ENCODE peak calls at places on chromosome 6, in ten cellular contexts. One of them, this sample, is unnamed.

GRCh38 chr6:71419217-71419953 is 130.8 kb downstream of the OGFRL1 start:
- DNase-seq in cardiac fibroblast: peak
- DNase-seq in stimulated activated CD8-positive, alpha-beta memory T cell treated with anti-CD3 and anti-CD28 coated beads, Interleukin-2, amount 100 ng/mL, for 1 hour: no peak
- DNase-seq in dermis microvascular lymphatic vessel endothelial cell: no peak
- DNase-seq in heart left ventricle: peak
- DNase-seq in LHCN-M2: peak
- DNase-seq in T-cell: no peak
- DNase-seq in NCI-H1105: peak
- DNase-seq in choroid plexus epithelial cell: no peak
- DNase-seq in ascending aorta: no peak
- DNase-seq in this sample: no peak

GRCh38 chr6:105817370-105817769 is 268.8 kb upstream of the PRDM1 start:
- DNase-seq in choroid plexus epithelial cell: no peak
- DNase-seq in T-cell: no peak
- DNase-seq in heart left ventricle: no peak
- DNase-seq in stimulated activated CD8-positive, alpha-beta memory T cell treated with anti-CD3 and anti-CD28 coated beads, Interleukin-2, amount 100 ng/mL, for 1 hour: no peak
- DNase-seq in ascending aorta: no peak
- DNase-seq in LHCN-M2: no peak
- DNase-seq in cardiac fibroblast: no peak
- DNase-seq in NCI-H1105: peak
- DNase-seq in dermis microvascular lymphatic vessel endothelial cell: no peak
- DNase-seq in this sample: no peak

GRCh38 chr6:132598473-132598872 is 8.9 kb upstream of the TAAR5 start:
- DNase-seq in choroid plexus epithelial cell: no peak
- DNase-seq in LHCN-M2: peak
- DNase-seq in T-cell: no peak
- DNase-seq in heart left ventricle: no peak
- DNase-seq in cardiac fibroblast: no peak
- DNase-seq in dermis microvascular lymphatic vessel endothelial cell: no peak
- DNase-seq in NCI-H1105: no peak
- DNase-seq in stimulated activated CD8-positive, alpha-beta memory T cell treated with anti-CD3 and anti-CD28 coated beads, Interleukin-2, amount 100 ng/mL, for 1 hour: no peak
- DNase-seq in ascending aorta: no peak
- DNase-seq in this sample: peak

GRCh38 chr6:170156448-170157375 is 134.2 kb downstream of the DLL1 start:
- DNase-seq in choroid plexus epithelial cell: no peak
- DNase-seq in T-cell: no peak
- DNase-seq in LHCN-M2: no peak
- DNase-seq in NCI-H1105: no peak
- DNase-seq in cardiac fibroblast: no peak
- DNase-seq in ascending aorta: no peak
- DNase-seq in heart left ventricle: no peak
- DNase-seq in dermis microvascular lymphatic vessel endothelial cell: no peak
- DNase-seq in stimulated activated CD8-positive, alpha-beta memory T cell treated with anti-CD3 and anti-CD28 coated beads, Interleukin-2, amount 100 ng/mL, for 1 hour: no peak
- DNase-seq in this sample: no peak

GRCh38 chr6:3213334-3213695 is 14.1 kb downstream of the TUBB2B start:
- DNase-seq in dermis microvascular lymphatic vessel endothelial cell: no peak
- DNase-seq in LHCN-M2: no peak
- DNase-seq in ascending aorta: no peak
- DNase-seq in T-cell: no peak
- DNase-seq in NCI-H1105: no peak
- DNase-seq in heart left ventricle: no peak
- DNase-seq in stimulated activated CD8-positive, alpha-beta memory T cell treated with anti-CD3 and anti-CD28 coated beads, Interleukin-2, amount 100 ng/mL, for 1 hour: no peak
- DNase-seq in choroid plexus epithelial cell: no peak
- DNase-seq in cardiac fibroblast: no peak
- DNase-seq in this sample: no peak

GRCh38 chr6:16677458-16677857 is 83.8 kb downstream of the ATXN1 start:
- DNase-seq in ascending aorta: no peak
- DNase-seq in dermis microvascular lymphatic vessel endothelial cell: no peak
- DNase-seq in stimulated activated CD8-positive, alpha-beta memory T cell treated with anti-CD3 and anti-CD28 coated beads, Interleukin-2, amount 100 ng/mL, for 1 hour: no peak
- DNase-seq in cardiac fibroblast: no peak
- DNase-seq in choroid plexus epithelial cell: no peak
- DNase-seq in NCI-H1105: no peak
- DNase-seq in heart left ventricle: no peak
- DNase-seq in LHCN-M2: no peak
- DNase-seq in T-cell: no peak
- DNase-seq in this sample: no peak

GRCh38 chr6:154615483-154616025 is 105.1 kb upstream of the CNKSR3 start:
- DNase-seq in ascending aorta: peak
- DNase-seq in LHCN-M2: peak
- DNase-seq in heart left ventricle: peak
- DNase-seq in NCI-H1105: peak
- DNase-seq in stimulated activated CD8-positive, alpha-beta memory T cell treated with anti-CD3 and anti-CD28 coated beads, Interleukin-2, amount 100 ng/mL, for 1 hour: no peak
- DNase-seq in cardiac fibroblast: peak
- DNase-seq in choroid plexus epithelial cell: peak
- DNase-seq in T-cell: no peak
- DNase-seq in dermis microvascular lymphatic vessel endothelial cell: peak
- DNase-seq in this sample: peak

GRCh38 chr6:144999127-144999526 is 714.0 kb downstream of the UTRN start:
- DNase-seq in T-cell: no peak
- DNase-seq in cardiac fibroblast: no peak
- DNase-seq in stimulated activated CD8-positive, alpha-beta memory T cell treated with anti-CD3 and anti-CD28 coated beads, Interleukin-2, amount 100 ng/mL, for 1 hour: no peak
- DNase-seq in dermis microvascular lymphatic vessel endothelial cell: no peak
- DNase-seq in choroid plexus epithelial cell: no peak
- DNase-seq in LHCN-M2: no peak
- DNase-seq in NCI-H1105: no peak
- DNase-seq in heart left ventricle: no peak
- DNase-seq in ascending aorta: no peak
- DNase-seq in this sample: no peak

GRCh38 chr6:39347906-39348585 is 25.5 kb upstream of the KCNK16 start:
- DNase-seq in cardiac fibroblast: peak
- DNase-seq in LHCN-M2: peak
- DNase-seq in choroid plexus epithelial cell: peak
- DNase-seq in ascending aorta: peak
- DNase-seq in heart left ventricle: peak
- DNase-seq in T-cell: peak
- DNase-seq in stimulated activated CD8-positive, alpha-beta memory T cell treated with anti-CD3 and anti-CD28 coated beads, Interleukin-2, amount 100 ng/mL, for 1 hour: peak
- DNase-seq in dermis microvascular lymphatic vessel endothelial cell: peak
- DNase-seq in NCI-H1105: peak
- DNase-seq in this sample: peak

GRCh38 chr6:169337881-169338445 is 84.3 kb upstream of the THBS2 start:
- DNase-seq in T-cell: no peak
- DNase-seq in choroid plexus epithelial cell: no peak
- DNase-seq in stimulated activated CD8-positive, alpha-beta memory T cell treated with anti-CD3 and anti-CD28 coated beads, Interleukin-2, amount 100 ng/mL, for 1 hour: no peak
- DNase-seq in dermis microvascular lymphatic vessel endothelial cell: no peak
- DNase-seq in ascending aorta: no peak
- DNase-seq in cardiac fibroblast: no peak
- DNase-seq in heart left ventricle: no peak
- DNase-seq in NCI-H1105: no peak
- DNase-seq in LHCN-M2: no peak
- DNase-seq in this sample: no peak

GRCh38 chr6:125869427-125869826 is 78.7 kb downstream of the NCOA7 start:
- DNase-seq in heart left ventricle: no peak
- DNase-seq in ascending aorta: no peak
- DNase-seq in cardiac fibroblast: peak
- DNase-seq in choroid plexus epithelial cell: no peak
- DNase-seq in LHCN-M2: no peak
- DNase-seq in NCI-H1105: no peak
- DNase-seq in dermis microvascular lymphatic vessel endothelial cell: no peak
- DNase-seq in stimulated activated CD8-positive, alpha-beta memory T cell treated with anti-CD3 and anti-CD28 coated beads, Interleukin-2, amount 100 ng/mL, for 1 hour: no peak
- DNase-seq in T-cell: no peak
- DNase-seq in this sample: no peak

GRCh38 chr6:34027445-34027936 is 118.4 kb downstream of the GRM4 start:
- DNase-seq in T-cell: peak
- DNase-seq in stimulated activated CD8-positive, alpha-beta memory T cell treated with anti-CD3 and anti-CD28 coated beads, Interleukin-2, amount 100 ng/mL, for 1 hour: peak
- DNase-seq in LHCN-M2: peak
- DNase-seq in cardiac fibroblast: peak
- DNase-seq in heart left ventricle: peak
- DNase-seq in ascending aorta: no peak
- DNase-seq in NCI-H1105: peak
- DNase-seq in choroid plexus epithelial cell: peak
- DNase-seq in dermis microvascular lymphatic vessel endothelial cell: peak
- DNase-seq in this sample: peak

GRCh38 chr6:125747589-125748533 is 1.6 kb upstream of the HEY2 start:
- DNase-seq in choroid plexus epithelial cell: no peak
- DNase-seq in heart left ventricle: peak
- DNase-seq in ascending aorta: peak
- DNase-seq in NCI-H1105: peak
- DNase-seq in cardiac fibroblast: no peak
- DNase-seq in LHCN-M2: no peak
- DNase-seq in dermis microvascular lymphatic vessel endothelial cell: peak
- DNase-seq in T-cell: peak
- DNase-seq in stimulated activated CD8-positive, alpha-beta memory T cell treated with anti-CD3 and anti-CD28 coated beads, Interleukin-2, amount 100 ng/mL, for 1 hour: no peak
- DNase-seq in this sample: no peak

GRCh38 chr6:54238407-54238806 is 69.8 kb upstream of the TINAG start:
- DNase-seq in LHCN-M2: peak
- DNase-seq in dermis microvascular lymphatic vessel endothelial cell: peak
- DNase-seq in cardiac fibroblast: peak
- DNase-seq in T-cell: no peak
- DNase-seq in heart left ventricle: peak
- DNase-seq in choroid plexus epithelial cell: peak
- DNase-seq in ascending aorta: no peak
- DNase-seq in stimulated activated CD8-positive, alpha-beta memory T cell treated with anti-CD3 and anti-CD28 coated beads, Interleukin-2, amount 100 ng/mL, for 1 hour: no peak
- DNase-seq in NCI-H1105: no peak
- DNase-seq in this sample: no peak

GRCh38 chr6:163866192-163866591 is 451.7 kb downstream of the QKI start:
- DNase-seq in cardiac fibroblast: no peak
- DNase-seq in choroid plexus epithelial cell: no peak
- DNase-seq in LHCN-M2: no peak
- DNase-seq in ascending aorta: no peak
- DNase-seq in dermis microvascular lymphatic vessel endothelial cell: no peak
- DNase-seq in NCI-H1105: no peak
- DNase-seq in stimulated activated CD8-positive, alpha-beta memory T cell treated with anti-CD3 and anti-CD28 coated beads, Interleukin-2, amount 100 ng/mL, for 1 hour: no peak
- DNase-seq in heart left ventricle: no peak
- DNase-seq in T-cell: no peak
- DNase-seq in this sample: no peak

GRCh38 chr6:40848038-40848437 is 191.0 kb downstream of the UNC5CL start:
- DNase-seq in NCI-H1105: no peak
- DNase-seq in LHCN-M2: no peak
- DNase-seq in ascending aorta: no peak
- DNase-seq in choroid plexus epithelial cell: no peak
- DNase-seq in T-cell: no peak
- DNase-seq in heart left ventricle: no peak
- DNase-seq in dermis microvascular lymphatic vessel endothelial cell: no peak
- DNase-seq in stimulated activated CD8-positive, alpha-beta memory T cell treated with anti-CD3 and anti-CD28 coated beads, Interleukin-2, amount 100 ng/mL, for 1 hour: no peak
- DNase-seq in cardiac fibroblast: no peak
- DNase-seq in this sample: no peak

GRCh38 chr6:144417686-144418085 is 132.6 kb downstream of the UTRN start:
- DNase-seq in LHCN-M2: peak
- DNase-seq in dermis microvascular lymphatic vessel endothelial cell: peak
- DNase-seq in NCI-H1105: peak
- DNase-seq in stimulated activated CD8-positive, alpha-beta memory T cell treated with anti-CD3 and anti-CD28 coated beads, Interleukin-2, amount 100 ng/mL, for 1 hour: no peak
- DNase-seq in heart left ventricle: no peak
- DNase-seq in choroid plexus epithelial cell: peak
- DNase-seq in ascending aorta: no peak
- DNase-seq in cardiac fibroblast: peak
- DNase-seq in T-cell: no peak
- DNase-seq in this sample: peak

GRCh38 chr6:87066449-87067288 is 28.2 kb downstream of the CGA start:
- DNase-seq in ascending aorta: no peak
- DNase-seq in T-cell: no peak
- DNase-seq in heart left ventricle: peak
- DNase-seq in stimulated activated CD8-positive, alpha-beta memory T cell treated with anti-CD3 and anti-CD28 coated beads, Interleukin-2, amount 100 ng/mL, for 1 hour: no peak
- DNase-seq in LHCN-M2: peak
- DNase-seq in NCI-H1105: peak
- DNase-seq in dermis microvascular lymphatic vessel endothelial cell: peak
- DNase-seq in choroid plexus epithelial cell: peak
- DNase-seq in cardiac fibroblast: peak
- DNase-seq in this sample: peak

GRCh38 chr6:66496659-66497058 is 789.6 kb upstream of the EYS start:
- DNase-seq in heart left ventricle: no peak
- DNase-seq in stimulated activated CD8-positive, alpha-beta memory T cell treated with anti-CD3 and anti-CD28 coated beads, Interleukin-2, amount 100 ng/mL, for 1 hour: no peak
- DNase-seq in NCI-H1105: no peak
- DNase-seq in ascending aorta: no peak
- DNase-seq in LHCN-M2: no peak
- DNase-seq in cardiac fibroblast: no peak
- DNase-seq in dermis microvascular lymphatic vessel endothelial cell: no peak
- DNase-seq in T-cell: no peak
- DNase-seq in choroid plexus epithelial cell: peak
- DNase-seq in this sample: peak

GRCh38 chr6:89116702-89117101 is 1.2 kb downstream of the SRSF12 start:
- DNase-seq in cardiac fibroblast: no peak
- DNase-seq in heart left ventricle: no peak
- DNase-seq in choroid plexus epithelial cell: no peak
- DNase-seq in T-cell: no peak
- DNase-seq in stimulated activated CD8-positive, alpha-beta memory T cell treated with anti-CD3 and anti-CD28 coated beads, Interleukin-2, amount 100 ng/mL, for 1 hour: no peak
- DNase-seq in LHCN-M2: no peak
- DNase-seq in dermis microvascular lymphatic vessel endothelial cell: no peak
- DNase-seq in NCI-H1105: no peak
- DNase-seq in ascending aorta: no peak
- DNase-seq in this sample: no peak

GRCh38 chr6:67212584-67212983 is 1422.5 kb upstream of the ADGRB3 start:
- DNase-seq in ascending aorta: no peak
- DNase-seq in heart left ventricle: no peak
- DNase-seq in T-cell: no peak
- DNase-seq in stimulated activated CD8-positive, alpha-beta memory T cell treated with anti-CD3 and anti-CD28 coated beads, Interleukin-2, amount 100 ng/mL, for 1 hour: no peak
- DNase-seq in LHCN-M2: no peak
- DNase-seq in dermis microvascular lymphatic vessel endothelial cell: no peak
- DNase-seq in cardiac fibroblast: no peak
- DNase-seq in choroid plexus epithelial cell: no peak
- DNase-seq in NCI-H1105: no peak
- DNase-seq in this sample: no peak

GRCh38 chr6:6884193-6884627 is 223.6 kb upstream of the RREB1 start:
- DNase-seq in stimulated activated CD8-positive, alpha-beta memory T cell treated with anti-CD3 and anti-CD28 coated beads, Interleukin-2, amount 100 ng/mL, for 1 hour: no peak
- DNase-seq in T-cell: no peak
- DNase-seq in cardiac fibroblast: peak
- DNase-seq in choroid plexus epithelial cell: peak
- DNase-seq in heart left ventricle: no peak
- DNase-seq in NCI-H1105: no peak
- DNase-seq in ascending aorta: no peak
- DNase-seq in LHCN-M2: no peak
- DNase-seq in dermis microvascular lymphatic vessel endothelial cell: no peak
- DNase-seq in this sample: peak

GRCh38 chr6:159819932-159820640 is 20.0 kb downstream of the PNLDC1 start:
- DNase-seq in choroid plexus epithelial cell: peak
- DNase-seq in LHCN-M2: peak
- DNase-seq in T-cell: no peak
- DNase-seq in cardiac fibroblast: no peak
- DNase-seq in ascending aorta: no peak
- DNase-seq in NCI-H1105: no peak
- DNase-seq in stimulated activated CD8-positive, alpha-beta memory T cell treated with anti-CD3 and anti-CD28 coated beads, Interleukin-2, amount 100 ng/mL, for 1 hour: no peak
- DNase-seq in dermis microvascular lymphatic vessel endothelial cell: no peak
- DNase-seq in heart left ventricle: no peak
- DNase-seq in this sample: no peak

GRCh38 chr6:157561037-157561790 is 180.2 kb downstream of the ZDHHC14 start:
- DNase-seq in dermis microvascular lymphatic vessel endothelial cell: no peak
- DNase-seq in choroid plexus epithelial cell: no peak
- DNase-seq in LHCN-M2: no peak
- DNase-seq in NCI-H1105: peak
- DNase-seq in cardiac fibroblast: no peak
- DNase-seq in heart left ventricle: no peak
- DNase-seq in ascending aorta: no peak
- DNase-seq in stimulated activated CD8-positive, alpha-beta memory T cell treated with anti-CD3 and anti-CD28 coated beads, Interleukin-2, amount 100 ng/mL, for 1 hour: no peak
- DNase-seq in T-cell: no peak
- DNase-seq in this sample: no peak

GRCh38 chr6:6646859-6647258 is 58.3 kb downstream of the LY86 start:
- DNase-seq in ascending aorta: no peak
- DNase-seq in cardiac fibroblast: no peak
- DNase-seq in LHCN-M2: no peak
- DNase-seq in NCI-H1105: no peak
- DNase-seq in heart left ventricle: no peak
- DNase-seq in T-cell: no peak
- DNase-seq in choroid plexus epithelial cell: no peak
- DNase-seq in stimulated activated CD8-positive, alpha-beta memory T cell treated with anti-CD3 and anti-CD28 coated beads, Interleukin-2, amount 100 ng/mL, for 1 hour: no peak
- DNase-seq in dermis microvascular lymphatic vessel endothelial cell: no peak
- DNase-seq in this sample: no peak

GRCh38 chr6:164085552-164086325 is 671.2 kb downstream of the QKI start:
- DNase-seq in cardiac fibroblast: peak
- DNase-seq in NCI-H1105: no peak
- DNase-seq in LHCN-M2: peak
- DNase-seq in stimulated activated CD8-positive, alpha-beta memory T cell treated with anti-CD3 and anti-CD28 coated beads, Interleukin-2, amount 100 ng/mL, for 1 hour: no peak
- DNase-seq in heart left ventricle: peak
- DNase-seq in choroid plexus epithelial cell: peak
- DNase-seq in T-cell: no peak
- DNase-seq in dermis microvascular lymphatic vessel endothelial cell: peak
- DNase-seq in ascending aorta: peak
- DNase-seq in this sample: no peak

GRCh38 chr6:48765352-48765961 is 654.5 kb upstream of the PTCHD4 start:
- DNase-seq in cardiac fibroblast: peak
- DNase-seq in NCI-H1105: peak
- DNase-seq in heart left ventricle: peak
- DNase-seq in stimulated activated CD8-positive, alpha-beta memory T cell treated with anti-CD3 and anti-CD28 coated beads, Interleukin-2, amount 100 ng/mL, for 1 hour: no peak
- DNase-seq in ascending aorta: no peak
- DNase-seq in T-cell: no peak
- DNase-seq in LHCN-M2: peak
- DNase-seq in dermis microvascular lymphatic vessel endothelial cell: peak
- DNase-seq in choroid plexus epithelial cell: peak
- DNase-seq in this sample: peak

GRCh38 chr6:141957271-141957670 is 175.5 kb upstream of the GJE1 start:
- DNase-seq in heart left ventricle: no peak
- DNase-seq in dermis microvascular lymphatic vessel endothelial cell: no peak
- DNase-seq in choroid plexus epithelial cell: no peak
- DNase-seq in ascending aorta: no peak
- DNase-seq in NCI-H1105: no peak
- DNase-seq in LHCN-M2: no peak
- DNase-seq in T-cell: no peak
- DNase-seq in cardiac fibroblast: no peak
- DNase-seq in stimulated activated CD8-positive, alpha-beta memory T cell treated with anti-CD3 and anti-CD28 coated beads, Interleukin-2, amount 100 ng/mL, for 1 hour: no peak
- DNase-seq in this sample: no peak

This sample was measured in MCF 10A.